ENCODE peak calls at places on chromosomes 12 and 14, in five cellular contexts. One of them, this sample, is unnamed.

GRCh38 chr14:55446833-55447232 is 6.4 kb upstream of the TBPL2 start:
- DNase-seq in CD8-positive, alpha-beta T cell: no peak
- DNase-seq in astrocyte of the spinal cord: peak
- DNase-seq in K562: no peak
- DNase-seq in cardiac muscle cell: peak
- DNase-seq in this sample: no peak

GRCh38 chr14:89856871-89857345 is 97.6 kb downstream of the EFCAB11 start:
- DNase-seq in cardiac muscle cell: no peak
- DNase-seq in CD8-positive, alpha-beta T cell: no peak
- DNase-seq in astrocyte of the spinal cord: peak
- DNase-seq in K562: no peak
- DNase-seq in this sample: no peak

GRCh38 chr14:62126885-62127478 is 364.8 kb downstream of the SNAPC1 start:
- DNase-seq in astrocyte of the spinal cord: peak
- DNase-seq in K562: peak
- DNase-seq in cardiac muscle cell: peak
- DNase-seq in CD8-positive, alpha-beta T cell: no peak
- DNase-seq in this sample: no peak

GRCh38 chr14:68784298-68784910 is 8.5 kb downstream of the ZFP36L1 start:
- DNase-seq in K562: no peak
- DNase-seq in astrocyte of the spinal cord: no peak
- DNase-seq in cardiac muscle cell: no peak
- DNase-seq in CD8-positive, alpha-beta T cell: no peak
- DNase-seq in this sample: peak

GRCh38 chr14:86481105-86481504 is 951.2 kb downstream of the FLRT2 start:
- DNase-seq in cardiac muscle cell: peak
- DNase-seq in CD8-positive, alpha-beta T cell: no peak
- DNase-seq in K562: no peak
- DNase-seq in astrocyte of the spinal cord: no peak
- DNase-seq in this sample: no peak

GRCh38 chr14:99644723-99645544 is at the start of gene HHIPL1:
- DNase-seq in K562: no peak
- DNase-seq in CD8-positive, alpha-beta T cell: no peak
- DNase-seq in cardiac muscle cell: peak
- DNase-seq in astrocyte of the spinal cord: no peak
- DNase-seq in this sample: no peak

GRCh38 chr14:65184032-65184764 is 81.9 kb upstream of the MAX start:
- DNase-seq in cardiac muscle cell: no peak
- DNase-seq in K562: no peak
- DNase-seq in CD8-positive, alpha-beta T cell: no peak
- DNase-seq in astrocyte of the spinal cord: peak
- DNase-seq in this sample: no peak

GRCh38 chr14:84929834-84930233 is 600.1 kb upstream of the FLRT2 start:
- DNase-seq in K562: no peak
- DNase-seq in cardiac muscle cell: no peak
- DNase-seq in astrocyte of the spinal cord: no peak
- DNase-seq in CD8-positive, alpha-beta T cell: no peak
- DNase-seq in this sample: no peak

GRCh38 chr12:20096430-20096829 is 271.9 kb upstream of the PDE3A start:
- DNase-seq in astrocyte of the spinal cord: no peak
- DNase-seq in CD8-positive, alpha-beta T cell: no peak
- DNase-seq in K562: no peak
- DNase-seq in cardiac muscle cell: no peak
- DNase-seq in this sample: no peak

GRCh38 chr12:110348431-110349059 is 55.0 kb downstream of the ANAPC7 start:
- DNase-seq in CD8-positive, alpha-beta T cell: no peak
- DNase-seq in astrocyte of the spinal cord: no peak
- DNase-seq in K562: no peak
- DNase-seq in cardiac muscle cell: no peak
- DNase-seq in this sample: no peak

GRCh38 chr12:78330131-78330530 is 499.4 kb downstream of the NAV3 start:
- DNase-seq in astrocyte of the spinal cord: no peak
- DNase-seq in cardiac muscle cell: no peak
- DNase-seq in K562: no peak
- DNase-seq in CD8-positive, alpha-beta T cell: no peak
- DNase-seq in this sample: no peak

GRCh38 chr12:39620664-39621658 is 1.4 kb upstream of the ABCD2 start:
- DNase-seq in cardiac muscle cell: no peak
- DNase-seq in astrocyte of the spinal cord: peak
- DNase-seq in K562: no peak
- DNase-seq in CD8-positive, alpha-beta T cell: no peak
- DNase-seq in this sample: no peak

GRCh38 chr12:76180401-76181277 is 96.2 kb upstream of the NAP1L1 start:
- DNase-seq in K562: peak
- DNase-seq in astrocyte of the spinal cord: no peak
- DNase-seq in CD8-positive, alpha-beta T cell: no peak
- DNase-seq in cardiac muscle cell: no peak
- DNase-seq in this sample: no peak

GRCh38 chr12:62808166-62808879 is 126.6 kb downstream of the PPM1H start:
- DNase-seq in CD8-positive, alpha-beta T cell: no peak
- DNase-seq in cardiac muscle cell: no peak
- DNase-seq in K562: no peak
- DNase-seq in astrocyte of the spinal cord: no peak
- DNase-seq in this sample: no peak

GRCh38 chr12:69688496-69689427 is 10.3 kb downstream of the BEST3 start:
- DNase-seq in astrocyte of the spinal cord: peak
- DNase-seq in K562: peak
- DNase-seq in cardiac muscle cell: peak
- DNase-seq in CD8-positive, alpha-beta T cell: no peak
- DNase-seq in this sample: no peak

GRCh38 chr12:6384499-6385436 is 806 bp downstream of the LTBR start:
- DNase-seq in CD8-positive, alpha-beta T cell: no peak
- DNase-seq in cardiac muscle cell: no peak
- DNase-seq in K562: peak
- DNase-seq in astrocyte of the spinal cord: no peak
- DNase-seq in this sample: no peak

GRCh38 chr12:99766408-99766807 is 118.9 kb downstream of the GARIN6 start:
- DNase-seq in CD8-positive, alpha-beta T cell: no peak
- DNase-seq in astrocyte of the spinal cord: no peak
- DNase-seq in cardiac muscle cell: no peak
- DNase-seq in K562: no peak
- DNase-seq in this sample: no peak

GRCh38 chr14:36553650-36554260 is 28.7 kb downstream of the NKX2-8 start:
- DNase-seq in astrocyte of the spinal cord: peak
- DNase-seq in CD8-positive, alpha-beta T cell: no peak
- DNase-seq in K562: peak
- DNase-seq in cardiac muscle cell: peak
- DNase-seq in this sample: no peak

GRCh38 chr12:11863988-11864387 is 206.8 kb upstream of the BCL2L14 start:
- DNase-seq in CD8-positive, alpha-beta T cell: no peak
- DNase-seq in astrocyte of the spinal cord: no peak
- DNase-seq in K562: no peak
- DNase-seq in cardiac muscle cell: no peak
- DNase-seq in this sample: no peak

GRCh38 chr12:131113562-131113961 is 159.9 kb downstream of the ADGRD1 start:
- DNase-seq in K562: no peak
- DNase-seq in CD8-positive, alpha-beta T cell: no peak
- DNase-seq in astrocyte of the spinal cord: no peak
- DNase-seq in cardiac muscle cell: no peak
- DNase-seq in this sample: no peak

GRCh38 chr12:106445981-106446380 is 88.4 kb downstream of the POLR3B start:
- DNase-seq in astrocyte of the spinal cord: no peak
- DNase-seq in K562: no peak
- DNase-seq in cardiac muscle cell: no peak
- DNase-seq in CD8-positive, alpha-beta T cell: no peak
- DNase-seq in this sample: no peak

GRCh38 chr12:114932806-114933205 is 248.8 kb upstream of the TBX3 start:
- DNase-seq in CD8-positive, alpha-beta T cell: no peak
- DNase-seq in cardiac muscle cell: no peak
- DNase-seq in astrocyte of the spinal cord: no peak
- DNase-seq in K562: no peak
- DNase-seq in this sample: no peak

GRCh38 chr12:114936148-114937099 is 252.4 kb upstream of the TBX3 start:
- DNase-seq in K562: no peak
- DNase-seq in CD8-positive, alpha-beta T cell: no peak
- DNase-seq in cardiac muscle cell: peak
- DNase-seq in astrocyte of the spinal cord: peak
- DNase-seq in this sample: no peak

GRCh38 chr12:114938487-114939210 is 254.7 kb upstream of the TBX3 start:
- DNase-seq in CD8-positive, alpha-beta T cell: no peak
- DNase-seq in K562: no peak
- DNase-seq in cardiac muscle cell: no peak
- DNase-seq in astrocyte of the spinal cord: no peak
- DNase-seq in this sample: no peak

GRCh38 chr12:114933428-114934160 is 249.6 kb upstream of the TBX3 start:
- DNase-seq in astrocyte of the spinal cord: peak
- DNase-seq in K562: no peak
- DNase-seq in cardiac muscle cell: no peak
- DNase-seq in CD8-positive, alpha-beta T cell: no peak
- DNase-seq in this sample: no peak

DNA sequence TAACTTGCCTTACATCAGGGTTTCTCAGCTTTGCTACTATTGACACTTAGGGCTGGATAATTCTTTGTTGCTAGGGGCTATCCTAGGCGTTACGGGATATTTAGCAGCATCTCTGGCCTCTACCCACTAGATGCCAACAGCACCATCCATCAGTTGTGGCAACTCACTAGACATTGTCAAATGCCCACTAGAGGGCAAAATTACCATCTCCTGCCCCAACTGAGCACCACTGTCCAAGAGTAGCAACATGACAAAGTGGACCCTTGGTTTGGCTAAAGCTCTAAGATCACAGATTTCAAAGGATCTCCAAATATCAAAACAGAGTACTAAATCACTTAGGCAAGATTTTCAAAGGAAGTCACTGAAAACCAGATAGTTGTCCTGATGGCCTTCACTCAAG is 251.7 kb upstream of the TBX3 start:
- DNase-seq in CD8-positive, alpha-beta T cell: no peak
- DNase-seq in K562: no peak
- DNase-seq in astrocyte of the spinal cord: no peak
- DNase-seq in cardiac muscle cell: no peak
- DNase-seq in this sample: no peak
- TF ChIP-seq CTCF in CD8-positive, alpha-beta T cell: no peak
- TF ChIP-seq CTCF in K562: no peak
- TF ChIP-seq CTCF in astrocyte of the spinal cord: peak
- TF ChIP-seq CTCF in cardiac muscle cell: peak
- TF ChIP-seq CTCF in this sample: no peak

GRCh38 chr14:104820669-104821228 is 19.8 kb downstream of the ZBTB42 start:
- DNase-seq in CD8-positive, alpha-beta T cell: no peak
- DNase-seq in cardiac muscle cell: peak
- DNase-seq in astrocyte of the spinal cord: peak
- DNase-seq in K562: peak
- DNase-seq in this sample: no peak
- TF ChIP-seq CTCF in CD8-positive, alpha-beta T cell: no peak
- TF ChIP-seq CTCF in cardiac muscle cell: peak
- TF ChIP-seq CTCF in astrocyte of the spinal cord: peak
- TF ChIP-seq CTCF in K562: peak
- TF ChIP-seq CTCF in this sample: peak

GRCh38 chr12:31120392-31121008 is 46.8 kb downstream of the DDX11 start:
- DNase-seq in K562: no peak
- DNase-seq in cardiac muscle cell: no peak
- DNase-seq in astrocyte of the spinal cord: no peak
- DNase-seq in CD8-positive, alpha-beta T cell: no peak
- DNase-seq in this sample: no peak

GRCh38 chr12:31118831-31119530 is 45.3 kb downstream of the DDX11 start:
- DNase-seq in astrocyte of the spinal cord: no peak
- DNase-seq in K562: peak
- DNase-seq in CD8-positive, alpha-beta T cell: no peak
- DNase-seq in cardiac muscle cell: peak
- DNase-seq in this sample: peak

GRCh38 chr12:31119531-31120211 is 46.0 kb downstream of the DDX11 start:
- DNase-seq in astrocyte of the spinal cord: no peak
- DNase-seq in cardiac muscle cell: no peak
- DNase-seq in CD8-positive, alpha-beta T cell: no peak
- DNase-seq in K562: no peak
- DNase-seq in this sample: no peak

GRCh38 chr12:31118347-31118830 is 44.7 kb downstream of the DDX11 start:
- DNase-seq in K562: peak
- DNase-seq in CD8-positive, alpha-beta T cell: no peak
- DNase-seq in cardiac muscle cell: no peak
- DNase-seq in astrocyte of the spinal cord: no peak
- DNase-seq in this sample: peak

DNA sequence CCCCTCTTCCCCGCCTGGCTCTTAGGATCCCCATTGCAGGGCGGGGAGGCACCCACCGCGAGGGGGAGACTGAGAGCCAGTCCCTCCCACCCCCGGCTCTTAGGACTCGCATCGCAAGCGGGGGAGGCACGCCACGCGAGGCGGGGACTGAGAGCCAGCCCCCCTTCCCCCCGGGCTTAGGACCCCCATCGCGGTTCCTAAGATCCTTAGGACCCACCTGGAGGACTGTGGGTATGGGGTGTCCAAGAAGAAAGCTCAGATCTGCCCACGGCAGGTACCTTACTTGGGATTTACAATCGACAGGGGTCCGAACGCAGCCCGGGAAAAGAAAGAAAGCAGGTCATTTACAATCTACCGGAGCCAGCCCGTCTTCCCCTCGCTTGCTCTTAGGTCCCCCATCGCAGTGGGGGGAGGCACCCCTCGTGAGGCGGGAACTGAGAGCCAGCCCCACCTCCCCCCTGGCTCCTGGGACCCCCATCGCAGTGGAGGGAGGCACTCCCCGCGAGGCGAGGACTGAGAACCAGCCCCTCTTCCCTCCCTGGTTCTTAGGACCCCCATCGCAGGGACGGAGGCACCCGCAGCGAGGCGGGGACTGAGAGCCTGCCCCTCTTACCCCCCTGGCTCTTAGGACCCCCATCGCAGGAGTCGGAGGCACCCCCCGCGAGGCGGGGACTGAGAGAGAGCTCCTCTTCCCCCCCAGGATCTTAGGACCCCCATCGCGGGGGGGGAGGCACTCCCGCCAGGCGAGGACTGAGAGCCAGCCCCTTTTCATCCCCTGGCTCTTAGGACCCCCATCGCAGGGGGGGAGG is 43.7 kb downstream of the DDX11 start:
- DNase-seq in astrocyte of the spinal cord: peak
- DNase-seq in cardiac muscle cell: peak
- DNase-seq in K562: peak
- DNase-seq in CD8-positive, alpha-beta T cell: peak
- DNase-seq in this sample: peak
- TF ChIP-seq CTCF in astrocyte of the spinal cord: peak
- TF ChIP-seq CTCF in cardiac muscle cell: peak
- TF ChIP-seq CTCF in K562: peak
- TF ChIP-seq CTCF in CD8-positive, alpha-beta T cell: peak
- TF ChIP-seq CTCF in this sample: peak

DNA sequence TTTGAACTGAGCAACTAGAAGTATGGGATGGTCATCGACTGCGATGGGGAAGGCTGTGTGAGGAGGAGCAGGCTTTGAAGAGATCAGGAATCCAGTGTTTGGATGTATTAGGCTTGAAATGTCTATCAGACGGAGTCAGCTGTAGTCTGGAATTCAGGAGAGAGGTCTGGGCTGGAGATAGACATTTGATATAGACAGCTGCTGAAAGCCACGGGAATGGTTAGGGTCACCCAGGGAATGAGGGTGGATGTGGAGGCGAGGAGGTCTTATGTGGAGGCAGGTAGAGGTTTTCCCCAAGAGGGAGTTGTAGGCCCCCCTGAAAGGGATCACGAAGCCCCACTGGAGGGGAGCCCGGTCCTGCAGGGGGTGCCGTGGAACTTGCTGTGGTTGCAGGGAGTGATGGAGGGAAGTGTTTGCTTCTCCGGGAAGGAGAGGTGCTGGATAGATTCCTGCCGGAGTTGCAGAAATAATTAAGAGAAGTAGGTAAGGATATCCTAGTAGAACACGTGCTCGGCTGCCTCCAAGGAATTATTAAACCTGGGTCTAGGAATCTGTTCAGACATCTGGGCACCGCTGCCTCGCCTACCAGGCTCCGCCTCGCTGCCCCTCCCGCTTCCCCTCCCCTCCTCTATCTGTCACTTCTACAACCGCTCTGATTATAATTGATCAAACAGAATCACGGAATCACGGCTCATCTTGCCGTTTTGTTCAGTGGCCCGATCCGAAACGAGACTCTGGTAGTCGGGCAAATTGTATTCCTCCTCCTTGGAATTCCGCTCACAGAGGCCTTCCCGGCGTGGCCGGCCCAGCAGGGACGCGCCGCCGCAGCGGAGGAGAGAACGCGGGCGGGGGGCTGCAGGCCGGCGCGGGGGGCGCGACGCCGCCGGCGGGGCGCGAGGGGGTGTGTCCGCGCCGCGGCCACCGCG is 824 bp upstream of the CACNA1C start:
- DNase-seq in K562: no peak
- DNase-seq in astrocyte of the spinal cord: no peak
- DNase-seq in cardiac muscle cell: peak
- DNase-seq in CD8-positive, alpha-beta T cell: no peak
- DNase-seq in this sample: no peak
- TF ChIP-seq CTCF in K562: no peak
- TF ChIP-seq CTCF in astrocyte of the spinal cord: no peak
- TF ChIP-seq CTCF in cardiac muscle cell: peak
- TF ChIP-seq CTCF in CD8-positive, alpha-beta T cell: no peak
- TF ChIP-seq CTCF in this sample: no peak